ENCODE peak calls at places on chromosomes 7 and 10, in four cellular contexts. One of them, this sample, is unnamed.
A peak's percentile ranks its signal among the peaks of the same experiment; 100 is the strongest.

GRCh38 chr10:52951819-52952218 is 179.2 kb upstream of the MBL2 start:
- DNase-seq in small intestine: peak; percentile 73
- DNase-seq in BJ: no peak
- DNase-seq in lung microvascular endothelial cell: peak; percentile 11
- DNase-seq in this sample: no peak

GRCh38 chr10:60479305-60480020 is 89.8 kb upstream of the ANK3 start:
- DNase-seq in BJ: no peak
- DNase-seq in lung microvascular endothelial cell: no peak
- DNase-seq in small intestine: no peak
- DNase-seq in this sample: no peak

GRCh38 chr7:33888206-33888605 is 17.1 kb upstream of the BMPER start:
- DNase-seq in small intestine: no peak
- DNase-seq in lung microvascular endothelial cell: no peak
- DNase-seq in BJ: no peak
- DNase-seq in this sample: no peak

GRCh38 chr10:28915989-28916588 is 238.8 kb downstream of the BAMBI start:
- DNase-seq in small intestine: peak; percentile 12
- DNase-seq in lung microvascular endothelial cell: no peak
- DNase-seq in BJ: no peak
- DNase-seq in this sample: no peak

GRCh38 chr10:1939016-1939415 is 201.7 kb upstream of the ADARB2 start:
- DNase-seq in BJ: no peak
- DNase-seq in lung microvascular endothelial cell: no peak
- DNase-seq in small intestine: no peak
- DNase-seq in this sample: no peak

GRCh38 chr10:48439031-48439430 is 132.6 kb downstream of the MAPK8 start:
- DNase-seq in small intestine: no peak
- DNase-seq in lung microvascular endothelial cell: no peak
- DNase-seq in BJ: peak; percentile 29
- DNase-seq in this sample: peak; percentile 67

GRCh38 chr7:73742338-73742752 is 3.7 kb upstream of the ABHD11 start:
- DNase-seq in small intestine: no peak
- DNase-seq in lung microvascular endothelial cell: no peak
- DNase-seq in BJ: no peak
- DNase-seq in this sample: no peak

GRCh38 chr7:39453743-39454355 is 112.4 kb upstream of the YAE1 start:
- DNase-seq in lung microvascular endothelial cell: peak; percentile 71
- DNase-seq in small intestine: peak; percentile 56
- DNase-seq in BJ: no peak
- DNase-seq in this sample: peak; percentile 51

GRCh38 chr10:48770558-48771089 is 86.0 kb downstream of the WDFY4 start:
- DNase-seq in BJ: no peak
- DNase-seq in lung microvascular endothelial cell: no peak
- DNase-seq in small intestine: no peak
- DNase-seq in this sample: no peak

GRCh38 chr7:126441745-126442144 is 811.0 kb downstream of the GRM8 start:
- DNase-seq in small intestine: no peak
- DNase-seq in lung microvascular endothelial cell: no peak
- DNase-seq in BJ: no peak
- DNase-seq in this sample: no peak

GRCh38 chr10:134205-134742 is 981 bp upstream of the ZMYND11 start:
- DNase-seq in BJ: no peak
- DNase-seq in small intestine: peak; percentile 51
- DNase-seq in lung microvascular endothelial cell: no peak
- DNase-seq in this sample: no peak

GRCh38 chr7:3174515-3175318 is 126.3 kb upstream of the SDK1 start:
- DNase-seq in BJ: no peak
- DNase-seq in lung microvascular endothelial cell: no peak
- DNase-seq in small intestine: no peak
- DNase-seq in this sample: no peak

GRCh38 chr10:86922553-86922961 is 34.9 kb downstream of the MMRN2 start:
- DNase-seq in small intestine: no peak
- DNase-seq in BJ: no peak
- DNase-seq in lung microvascular endothelial cell: no peak
- DNase-seq in this sample: no peak

GRCh38 chr10:132850246-132850645 is 64.3 kb upstream of the NKX6-2 start:
- DNase-seq in lung microvascular endothelial cell: no peak
- DNase-seq in small intestine: no peak
- DNase-seq in BJ: no peak
- DNase-seq in this sample: no peak

GRCh38 chr10:18713077-18713476 is 53.8 kb downstream of the ARL5B start:
- DNase-seq in BJ: peak; percentile 84
- DNase-seq in lung microvascular endothelial cell: no peak
- DNase-seq in small intestine: peak; percentile 56
- DNase-seq in this sample: peak; percentile 53

GRCh38 chr7:123209786-123210185 is 10.0 kb upstream of the SLC13A1 start:
- DNase-seq in small intestine: peak; percentile 91
- DNase-seq in BJ: no peak
- DNase-seq in lung microvascular endothelial cell: no peak
- DNase-seq in this sample: no peak

GRCh38 chr7:79681454-79681853 is 228.0 kb upstream of the MAGI2 start:
- DNase-seq in lung microvascular endothelial cell: no peak
- DNase-seq in small intestine: no peak
- DNase-seq in BJ: no peak
- DNase-seq in this sample: no peak

GRCh38 chr10:72086466-72087391 is 1.6 kb downstream of the SPOCK2 start:
- DNase-seq in small intestine: no peak
- DNase-seq in lung microvascular endothelial cell: peak; percentile 57
- DNase-seq in BJ: no peak
- DNase-seq in this sample: no peak

GRCh38 chr10:8047452-8048280 is 6.8 kb upstream of the GATA3 start:
- DNase-seq in BJ: no peak
- DNase-seq in small intestine: no peak
- DNase-seq in lung microvascular endothelial cell: no peak
- DNase-seq in this sample: no peak

GRCh38 chr7:80967536-80968297 is 48.9 kb upstream of the SEMA3C start:
- DNase-seq in small intestine: no peak
- DNase-seq in lung microvascular endothelial cell: no peak
- DNase-seq in BJ: no peak
- DNase-seq in this sample: no peak

GRCh38 chr7:43768201-43768893 is 9.9 kb downstream of the BLVRA start:
- DNase-seq in lung microvascular endothelial cell: no peak
- DNase-seq in BJ: no peak
- DNase-seq in small intestine: no peak
- DNase-seq in this sample: no peak

GRCh38 chr7:155398944-155399343 is 59.0 kb upstream of the EN2 start:
- DNase-seq in lung microvascular endothelial cell: no peak
- DNase-seq in small intestine: no peak
- DNase-seq in BJ: no peak
- DNase-seq in this sample: no peak

GRCh38 chr7:69624431-69624830 is 26.2 kb downstream of the AUTS2 start:
- DNase-seq in lung microvascular endothelial cell: no peak
- DNase-seq in small intestine: no peak
- DNase-seq in BJ: no peak
- DNase-seq in this sample: no peak

GRCh38 chr10:69389827-69390490 is 26.8 kb downstream of the TACR2 start:
- DNase-seq in small intestine: no peak
- DNase-seq in BJ: no peak
- DNase-seq in lung microvascular endothelial cell: peak; percentile 54
- DNase-seq in this sample: no peak

GRCh38 chr7:130135208-130136205 is 65.2 kb downstream of the KLHDC10 start:
- DNase-seq in lung microvascular endothelial cell: no peak
- DNase-seq in small intestine: no peak
- DNase-seq in BJ: no peak
- DNase-seq in this sample: no peak

GRCh38 chr7:120184866-120185265 is 88.1 kb upstream of the KCND2 start:
- DNase-seq in lung microvascular endothelial cell: no peak
- DNase-seq in small intestine: no peak
- DNase-seq in BJ: no peak
- DNase-seq in this sample: no peak

GRCh38 chr7:27260211-27260610 is 17.6 kb downstream of the EVX1 start:
- DNase-seq in BJ: no peak
- DNase-seq in small intestine: no peak
- DNase-seq in lung microvascular endothelial cell: no peak
- DNase-seq in this sample: no peak

GRCh38 chr10:52387744-52388143 is 73.7 kb downstream of the DKK1 start:
- DNase-seq in lung microvascular endothelial cell: no peak
- DNase-seq in BJ: no peak
- DNase-seq in small intestine: no peak
- DNase-seq in this sample: no peak

This sample was measured in HS-5.